ENCODE peak calls at places on chromosome 12, in five cellular contexts. W is head of caudate nucleus; M is GM19239; L is fibroblast of the conjunctiva; C is effector memory CD8-positive, alpha-beta T cell. Y is an unnamed sample.

GRCh38 chr12:48037267-48037915 is 33.1 kb upstream of the COL2A1 start:
- DNase-seq in W (no peak), L (no peak), M (no peak), C (no peak), Y (no peak)

GRCh38 chr12:52203126-52203921 is 11.5 kb upstream of the KRT80 start:
- DNase-seq in L (no peak), C (no peak), W (peak; percentile 48), M (no peak), Y (peak; percentile 31)

GRCh38 chr12:107356266-107356936 is 263.1 kb upstream of the CRY1 start:
- DNase-seq in L (peak; percentile 14), M (no peak), C (no peak), W (no peak), Y (no peak)

GRCh38 chr12:29552994-29553748 is 55.7 kb upstream of the OVCH1 start:
- DNase-seq in L (no peak), W (no peak), C (no peak), M (no peak), Y (no peak)

GRCh38 chr12:7155471-7156034 is 25.4 kb downstream of the CLSTN3 start:
- DNase-seq in C (no peak), M (no peak), W (no peak), L (no peak), Y (no peak)

GRCh38 chr12:111150894-111151293 is 218.0 kb downstream of the PHETA1 start:
- DNase-seq in M (no peak), L (no peak), W (no peak), C (no peak), Y (peak; percentile 8)

GRCh38 chr12:122989874-122990400 is 9.5 kb downstream of the ARL6IP4 start:
- DNase-seq in L (no peak), C (no peak), M (no peak), W (no peak), Y (no peak)

GRCh38 chr12:15527201-15527782 is 205.0 kb downstream of the PTPRO start:
- DNase-seq in C (no peak), M (no peak), L (no peak), W (peak; percentile 22), Y (no peak)

GRCh38 chr12:120869376-120869775 is 34.8 kb downstream of the SPPL3 start:
- DNase-seq in C (no peak), M (no peak), L (no peak), W (no peak), Y (no peak)

GRCh38 chr12:49200882-49201594 is 12.2 kb upstream of the TUBA1A start:
- DNase-seq in W (no peak), L (peak; percentile 74), M (no peak), C (no peak), Y (peak; percentile 75)

GRCh38 chr12:11941601-11942360 is 129.0 kb upstream of the BCL2L14 start:
- DNase-seq in C (no peak), M (no peak), W (no peak), L (peak; percentile 20), Y (no peak)

GRCh38 chr12:65364021-65364420 is 85.5 kb downstream of the MSRB3 start:
- DNase-seq in M (no peak), W (no peak), C (no peak), L (no peak), Y (no peak)

GRCh38 chr12:31603546-31604009 is 12.6 kb upstream of the DENND5B start:
- DNase-seq in C (no peak), L (no peak), W (no peak), M (no peak), Y (no peak)

Y was measured in putamen.